ENCODE peak calls at places on chromosomes 4 and X, in five cellular contexts. V is CD8-positive, alpha-beta memory T cell; L is heart left ventricle; J is psoas muscle; Q is kidney. D is an unnamed sample.
A peak's percentile ranks its signal among the peaks of the same experiment; 100 is the strongest.

GRCh38 chrX:24789047-24789446 is 95.3 kb downstream of the POLA1 start:
- DNase-seq in Q (no peak), V (no peak), L (no peak), J (no peak), D (no peak)

GRCh38 chr4:163544407-163545038 is 50.0 kb downstream of the TMA16 start:
- DNase-seq in V (peak; percentile 55), L (peak; percentile 34), Q (peak; percentile 77), J (peak; percentile 63), D (no peak)

GRCh38 chr4:16626945-16627344 is 271.5 kb downstream of the LDB2 start:
- DNase-seq in V (no peak), L (peak; percentile 32), Q (no peak), J (no peak), D (peak; percentile 3)

GRCh38 chr4:7721984-7722551 is 217.6 kb downstream of the AFAP1 start:
- DNase-seq in Q (no peak), L (no peak), V (no peak), J (no peak), D (no peak)

GRCh38 chr4:76729991-76730390 is 168.0 kb downstream of the SOWAHB start:
- DNase-seq in L (no peak), J (no peak), V (no peak), Q (no peak), D (no peak)

GRCh38 chr4:146643812-146644401 is 5.2 kb downstream of the POU4F2 start:
- DNase-seq in L (no peak), V (no peak), Q (no peak), J (no peak), D (peak; percentile 15)

GRCh38 chrX:40326186-40326965 is 228.6 kb upstream of the BCOR start:
- DNase-seq in J (no peak), Q (no peak), V (no peak), L (no peak), D (peak; percentile 28)

GRCh38 chrX:100829730-100830129 is 9.5 kb downstream of the CSTF2 start:
- DNase-seq in Q (no peak), V (no peak), L (no peak), J (no peak), D (peak; percentile 78)

GRCh38 chr4:10891866-10892265 is 207.3 kb upstream of the CLNK start:
- DNase-seq in Q (no peak), L (no peak), J (no peak), V (no peak), D (no peak)

GRCh38 chr4:26220704-26221103 is 100.1 kb upstream of the RBPJ start:
- DNase-seq in J (no peak), V (no peak), Q (no peak), L (no peak), D (no peak)

GRCh38 chr4:153474251-153474650 is 8.1 kb downstream of the TMEM131L start:
- DNase-seq in J (no peak), Q (no peak), L (no peak), V (no peak), D (no peak)

GRCh38 chr4:153468587-153468986 is 2.4 kb downstream of the TMEM131L start:
- DNase-seq in V (no peak), L (no peak), Q (no peak), J (no peak), D (no peak)

GRCh38 chr4:153471691-153472080 is 5.5 kb downstream of the TMEM131L start:
- DNase-seq in Q (no peak), L (no peak), V (no peak), J (no peak), D (peak; percentile 75)

GRCh38 chr4:153467897-153468262 is 1.7 kb downstream of the TMEM131L start:
- DNase-seq in L (no peak), J (no peak), Q (no peak), V (no peak), D (no peak)

DNA sequence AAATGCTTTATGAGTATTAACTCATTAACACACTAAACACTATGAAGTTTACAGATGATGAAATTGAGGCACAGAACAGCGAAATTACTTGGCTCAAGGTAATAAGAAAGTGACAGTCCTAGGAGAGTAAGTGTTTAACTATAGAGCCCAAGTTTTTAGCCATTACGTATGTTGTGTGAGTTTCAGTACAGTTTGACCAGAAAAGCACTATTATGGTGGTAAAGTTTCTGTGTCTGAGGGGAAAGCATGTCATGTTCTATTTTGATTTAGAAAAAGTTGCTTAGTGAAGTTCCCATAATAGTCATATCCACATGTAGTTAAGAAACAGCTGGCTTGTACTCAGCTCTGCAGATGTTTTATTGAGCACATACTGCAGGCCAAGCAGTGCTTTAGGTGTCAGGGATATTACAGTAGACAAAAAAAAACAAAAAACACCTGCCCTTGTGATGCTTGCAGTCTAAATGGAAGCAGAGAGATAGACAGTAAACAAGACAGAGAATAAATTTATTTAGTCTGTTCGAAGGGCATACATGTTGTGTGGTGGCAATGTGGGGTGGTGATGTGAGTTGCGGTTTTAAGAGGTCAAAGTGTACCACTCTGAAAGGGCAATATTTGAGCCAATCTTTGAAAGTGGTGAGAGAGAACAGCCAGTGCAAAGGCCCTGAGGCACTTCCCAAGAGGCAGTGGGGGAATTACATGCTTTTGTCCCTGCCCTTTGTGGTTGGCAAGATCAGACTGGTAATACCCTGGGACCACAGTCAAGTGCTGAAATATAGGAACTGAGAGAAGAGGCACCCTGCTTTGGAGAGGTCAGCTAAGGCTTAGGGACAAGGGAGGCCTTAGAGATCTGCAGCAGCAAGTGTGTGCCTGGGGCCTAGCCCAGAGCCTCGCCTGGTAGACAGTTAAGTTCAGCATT is 6.2 kb downstream of the TMEM131L start:
- DNase-seq in V (no peak), Q (no peak), L (no peak), J (no peak), D (no peak)
- H3K4me1 ChIP-seq in V (peaks cover 64% of the 10 kb centered on the region), Q (no peaks in the 10 kb centered on the region), L (peaks cover 45% of the 10 kb centered on the region), J (peaks cover 57% of the 10 kb centered on the region), D (peaks cover 39% of the 10 kb centered on the region)

GRCh38 chrX:118499295-118499694 is 3.7 kb downstream of the DOCK11 start:
- DNase-seq in J (no peak), L (no peak), V (no peak), Q (no peak), D (no peak)

GRCh38 chrX:118507766-118508165 is 12.2 kb downstream of the DOCK11 start:
- DNase-seq in L (no peak), V (no peak), Q (no peak), J (no peak), D (peak; percentile 5)

GRCh38 chrX:118502121-118502794 is 6.6 kb downstream of the DOCK11 start:
- DNase-seq in J (no peak), V (no peak), Q (no peak), L (no peak), D (no peak)

GRCh38 chrX:118498755-118499154 is 3.1 kb downstream of the DOCK11 start:
- DNase-seq in Q (no peak), L (no peak), J (no peak), V (no peak), D (no peak)

DNA sequence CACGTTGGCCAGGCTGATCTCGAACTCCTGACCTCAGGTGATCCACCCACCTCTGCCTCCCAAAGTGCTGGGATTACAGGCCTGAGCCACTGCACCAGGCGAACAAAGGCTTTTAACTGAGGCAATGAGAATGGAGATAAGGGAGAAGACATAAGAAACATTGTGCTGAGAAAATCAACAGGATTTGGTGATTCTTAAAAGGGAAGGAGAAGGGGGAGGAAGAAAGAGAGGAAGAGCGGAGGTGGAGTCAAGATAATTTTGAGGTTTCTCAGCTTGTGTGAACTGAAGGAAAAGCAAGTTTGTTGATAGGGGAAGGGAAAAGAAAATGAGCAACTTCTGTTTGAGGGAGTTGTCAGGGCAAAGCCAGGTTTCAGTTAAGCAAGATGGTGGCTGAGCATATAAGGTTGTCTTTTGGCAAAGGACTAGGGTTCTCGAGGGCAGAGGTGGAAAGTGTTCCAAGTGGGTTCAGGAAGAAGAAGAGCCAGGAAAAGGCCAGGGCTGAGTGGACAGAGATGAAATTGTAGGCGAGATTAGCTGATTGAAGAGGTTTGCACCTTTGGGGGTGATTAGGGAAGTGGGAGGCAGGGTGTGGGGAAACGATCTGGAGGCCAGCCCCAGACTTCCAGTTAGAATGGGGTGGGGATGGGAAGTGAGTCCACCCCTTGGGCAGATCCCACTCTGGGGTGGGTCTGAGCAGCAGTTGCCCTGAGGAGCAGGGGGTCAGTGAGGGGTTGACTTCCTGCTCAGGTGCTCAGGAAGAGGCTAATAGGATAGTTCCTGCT is 7.8 kb downstream of the DOCK11 start:
- DNase-seq in V (no peak), Q (no peak), L (no peak), J (no peak), D (no peak)
- H3K4me1 ChIP-seq in V (peaks cover 71% of the 10 kb centered on the region), Q (no peaks in the 10 kb centered on the region), L (peaks cover 3% of the 10 kb centered on the region), J (no peaks in the 10 kb centered on the region), D (no peaks in the 10 kb centered on the region)

DNA sequence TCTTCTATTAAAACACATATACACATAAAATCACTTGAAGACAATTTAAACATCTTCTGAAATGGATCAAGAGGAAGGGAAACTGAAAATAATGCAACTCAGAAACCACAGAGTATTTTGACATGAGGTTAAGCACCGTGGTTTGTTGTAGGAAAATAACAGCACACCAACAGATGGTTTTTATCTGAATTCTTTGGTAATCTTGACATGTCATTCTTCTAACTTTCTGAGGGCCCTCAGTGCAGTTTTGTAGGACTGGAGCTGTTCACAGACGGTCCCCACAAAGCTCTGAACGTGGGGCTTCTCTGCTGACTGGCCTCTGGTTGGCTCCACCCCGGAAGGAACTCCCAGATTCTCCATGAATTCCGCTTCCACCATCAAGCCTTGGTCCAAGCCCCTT is 16.0 kb upstream of the TLR8 start:
- DNase-seq in Q (no peak), V (no peak), J (no peak), L (no peak), D (no peak)
- H3K4me1 ChIP-seq in Q (no peaks in the 10 kb centered on the region), V (no peaks in the 10 kb centered on the region), J (no peaks in the 10 kb centered on the region), L (no peaks in the 10 kb centered on the region), D (peaks cover 3% of the 10 kb centered on the region)

DNA sequence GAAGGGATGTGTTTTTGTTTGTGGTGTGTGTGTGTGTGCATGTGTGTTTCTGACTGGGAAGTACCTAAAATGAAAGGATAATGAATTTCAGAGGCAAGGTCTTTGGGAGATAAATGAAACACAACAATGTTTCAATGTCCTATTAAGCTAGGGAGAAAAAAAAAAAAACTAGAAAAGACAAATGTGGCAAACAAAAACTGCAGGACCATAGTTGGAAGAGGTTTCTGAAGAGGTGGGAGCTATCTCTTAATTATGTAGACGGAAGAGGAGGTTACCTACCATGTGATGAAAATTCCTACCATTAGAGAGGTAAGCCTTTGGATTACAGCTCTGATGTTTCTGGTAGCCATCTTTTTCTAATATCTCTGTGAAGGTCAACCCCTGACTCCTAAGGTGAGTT is at the start of gene TRPC5OS:
- DNase-seq in V (no peak), J (no peak), L (no peak), Q (no peak), D (no peak)
- H3K4me1 ChIP-seq in V (no peaks in the 10 kb centered on the region), J (no peaks in the 10 kb centered on the region), L (no peaks in the 10 kb centered on the region), Q (no peaks in the 10 kb centered on the region), D (no peaks in the 10 kb centered on the region)